ENCODE peak calls at places on chromosome X, in six cellular contexts. One of them, this sample, is unnamed.

GRCh38 chrX:64204252-64204651 is 1.3 kb downstream of the AMER1 start:
- DNase-seq in thoracic aorta: no peak
- DNase-seq in lung: no peak
- DNase-seq in brain microvascular endothelial cell: no peak
- DNase-seq in sigmoid colon: peak
- DNase-seq in breast epithelium: no peak
- DNase-seq in this sample: no peak

GRCh38 chrX:88621278-88621677 is 125.7 kb upstream of the CPXCR1 start:
- DNase-seq in thoracic aorta: no peak
- DNase-seq in lung: no peak
- DNase-seq in brain microvascular endothelial cell: no peak
- DNase-seq in sigmoid colon: no peak
- DNase-seq in breast epithelium: no peak
- DNase-seq in this sample: no peak

GRCh38 chrX:45309096-45309495 is 108.4 kb upstream of the DIPK2B start:
- DNase-seq in brain microvascular endothelial cell: no peak
- DNase-seq in sigmoid colon: no peak
- DNase-seq in thoracic aorta: no peak
- DNase-seq in lung: no peak
- DNase-seq in breast epithelium: no peak
- DNase-seq in this sample: no peak

GRCh38 chrX:45762699-45763647 is 562.3 kb upstream of the DIPK2B start:
- DNase-seq in lung: no peak
- DNase-seq in brain microvascular endothelial cell: no peak
- DNase-seq in sigmoid colon: no peak
- DNase-seq in thoracic aorta: no peak
- DNase-seq in breast epithelium: no peak
- DNase-seq in this sample: no peak

GRCh38 chrX:47927212-47927611 is 76.6 kb downstream of the ZNF182 start:
- DNase-seq in lung: no peak
- DNase-seq in breast epithelium: no peak
- DNase-seq in brain microvascular endothelial cell: no peak
- DNase-seq in thoracic aorta: no peak
- DNase-seq in sigmoid colon: no peak
- DNase-seq in this sample: no peak

GRCh38 chrX:139112432-139112831 is 400.9 kb upstream of the FGF13 start:
- DNase-seq in brain microvascular endothelial cell: no peak
- DNase-seq in thoracic aorta: no peak
- DNase-seq in breast epithelium: no peak
- DNase-seq in sigmoid colon: peak
- DNase-seq in lung: no peak
- DNase-seq in this sample: no peak

GRCh38 chrX:103806862-103807474 is 25.1 kb downstream of the RAB9B start:
- DNase-seq in lung: no peak
- DNase-seq in sigmoid colon: no peak
- DNase-seq in breast epithelium: no peak
- DNase-seq in brain microvascular endothelial cell: no peak
- DNase-seq in thoracic aorta: no peak
- DNase-seq in this sample: no peak

GRCh38 chrX:138874271-138874670 is 162.8 kb upstream of the FGF13 start:
- DNase-seq in breast epithelium: no peak
- DNase-seq in sigmoid colon: no peak
- DNase-seq in brain microvascular endothelial cell: no peak
- DNase-seq in thoracic aorta: no peak
- DNase-seq in lung: no peak
- DNase-seq in this sample: no peak

GRCh38 chrX:15680401-15680800 is 15.8 kb upstream of the CLTRN start:
- DNase-seq in lung: no peak
- DNase-seq in thoracic aorta: no peak
- DNase-seq in breast epithelium: no peak
- DNase-seq in sigmoid colon: no peak
- DNase-seq in brain microvascular endothelial cell: peak
- DNase-seq in this sample: peak

GRCh38 chrX:74178536-74178935 is 125.4 kb upstream of the ZCCHC13 start:
- DNase-seq in lung: no peak
- DNase-seq in breast epithelium: no peak
- DNase-seq in sigmoid colon: no peak
- DNase-seq in thoracic aorta: no peak
- DNase-seq in brain microvascular endothelial cell: no peak
- DNase-seq in this sample: no peak

GRCh38 chrX:28901637-28902036 is 314.4 kb downstream of the IL1RAPL1 start:
- DNase-seq in thoracic aorta: no peak
- DNase-seq in brain microvascular endothelial cell: no peak
- DNase-seq in sigmoid colon: no peak
- DNase-seq in lung: no peak
- DNase-seq in breast epithelium: no peak
- DNase-seq in this sample: no peak

GRCh38 chrX:91331476-91331875 is 103.2 kb upstream of the PABPC5 start:
- DNase-seq in thoracic aorta: no peak
- DNase-seq in lung: no peak
- DNase-seq in sigmoid colon: no peak
- DNase-seq in breast epithelium: no peak
- DNase-seq in brain microvascular endothelial cell: no peak
- DNase-seq in this sample: no peak

GRCh38 chrX:24117288-24117687 is 32.2 kb upstream of the ZFX start:
- DNase-seq in brain microvascular endothelial cell: peak
- DNase-seq in sigmoid colon: peak
- DNase-seq in thoracic aorta: no peak
- DNase-seq in lung: no peak
- DNase-seq in breast epithelium: no peak
- DNase-seq in this sample: peak

GRCh38 chrX:24110049-24110448 is 39.5 kb upstream of the ZFX start:
- DNase-seq in breast epithelium: no peak
- DNase-seq in lung: no peak
- DNase-seq in thoracic aorta: no peak
- DNase-seq in brain microvascular endothelial cell: no peak
- DNase-seq in sigmoid colon: no peak
- DNase-seq in this sample: no peak

DNA sequence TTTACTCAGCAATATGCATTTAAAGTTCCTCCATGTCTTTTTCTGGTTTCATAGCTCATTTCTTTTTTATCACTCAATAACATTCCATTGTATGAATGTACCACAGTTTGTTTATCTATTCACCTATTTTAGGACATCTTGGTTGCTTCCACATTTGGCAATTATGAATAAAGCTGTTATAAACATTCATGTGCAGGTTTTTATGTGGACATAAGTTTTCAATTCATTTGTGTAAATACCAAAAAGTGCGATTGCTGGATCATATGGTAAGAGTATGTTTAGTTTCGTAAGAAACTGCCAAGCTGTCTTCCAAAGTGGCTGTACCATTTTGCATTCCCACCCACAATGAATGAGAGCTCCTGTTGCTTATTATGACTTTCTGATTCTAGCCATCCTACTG is 36.4 kb upstream of the ZFX start:
- DNase-seq in thoracic aorta: no peak
- DNase-seq in sigmoid colon: no peak
- DNase-seq in lung: no peak
- DNase-seq in brain microvascular endothelial cell: no peak
- DNase-seq in breast epithelium: no peak
- DNase-seq in this sample: peak
- H3K4me3 ChIP-seq in thoracic aorta: no peak
- H3K4me3 ChIP-seq in sigmoid colon: no peak
- H3K4me3 ChIP-seq in lung: no peak
- H3K4me3 ChIP-seq in brain microvascular endothelial cell: no peak
- H3K4me3 ChIP-seq in breast epithelium: no peak
- H3K4me3 ChIP-seq in this sample: no peak

GRCh38 chrX:153924149-153924861 is 1.8 kb downstream of the ARHGAP4 start:
- DNase-seq in sigmoid colon: no peak
- DNase-seq in lung: no peak
- DNase-seq in thoracic aorta: no peak
- DNase-seq in breast epithelium: no peak
- DNase-seq in brain microvascular endothelial cell: no peak
- DNase-seq in this sample: peak
- TF ChIP-seq CTCF in sigmoid colon: no peak
- TF ChIP-seq CTCF in lung: no peak
- TF ChIP-seq CTCF in thoracic aorta: no peak
- TF ChIP-seq CTCF in breast epithelium: peak
- TF ChIP-seq CTCF in brain microvascular endothelial cell: peak
- TF ChIP-seq CTCF in this sample: no peak

GRCh38 chrX:10833299-10834169 is 213.1 kb upstream of the MID1 start:
- DNase-seq in thoracic aorta: no peak
- DNase-seq in breast epithelium: peak
- DNase-seq in sigmoid colon: peak
- DNase-seq in lung: peak
- DNase-seq in brain microvascular endothelial cell: no peak
- DNase-seq in this sample: no peak
- H3K4me3 ChIP-seq in thoracic aorta: peak
- H3K4me3 ChIP-seq in breast epithelium: peak
- H3K4me3 ChIP-seq in sigmoid colon: peak
- H3K4me3 ChIP-seq in lung: no peak
- H3K4me3 ChIP-seq in brain microvascular endothelial cell: no peak
- H3K4me3 ChIP-seq in this sample: peak

DNA sequence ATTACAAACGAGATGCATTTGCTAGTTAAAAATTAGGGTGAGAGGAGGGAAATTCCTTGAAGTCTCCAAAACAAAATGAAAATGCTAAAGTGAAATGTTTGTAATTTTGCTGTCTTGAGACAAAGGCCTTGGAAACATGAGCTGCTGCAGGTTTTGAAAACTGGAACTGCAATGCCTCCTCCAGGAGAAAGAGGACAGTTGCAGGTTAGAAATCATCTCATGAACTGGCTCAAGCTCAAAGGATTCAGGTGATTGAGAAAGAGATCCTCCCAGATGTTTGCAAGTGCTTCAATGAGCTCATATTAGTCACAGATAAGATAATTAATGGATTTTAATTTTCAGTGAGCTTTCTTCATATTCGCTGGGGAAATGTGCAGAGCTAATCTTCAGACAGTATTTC is 32.4 kb downstream of the SMPX start:
- DNase-seq in thoracic aorta: no peak
- DNase-seq in brain microvascular endothelial cell: no peak
- DNase-seq in breast epithelium: no peak
- DNase-seq in sigmoid colon: no peak
- DNase-seq in lung: no peak
- DNase-seq in this sample: peak
- TF ChIP-seq CTCF in thoracic aorta: no peak
- TF ChIP-seq CTCF in brain microvascular endothelial cell: peak
- TF ChIP-seq CTCF in breast epithelium: peak
- TF ChIP-seq CTCF in sigmoid colon: no peak
- TF ChIP-seq CTCF in lung: no peak
- TF ChIP-seq CTCF in this sample: peak

DNA sequence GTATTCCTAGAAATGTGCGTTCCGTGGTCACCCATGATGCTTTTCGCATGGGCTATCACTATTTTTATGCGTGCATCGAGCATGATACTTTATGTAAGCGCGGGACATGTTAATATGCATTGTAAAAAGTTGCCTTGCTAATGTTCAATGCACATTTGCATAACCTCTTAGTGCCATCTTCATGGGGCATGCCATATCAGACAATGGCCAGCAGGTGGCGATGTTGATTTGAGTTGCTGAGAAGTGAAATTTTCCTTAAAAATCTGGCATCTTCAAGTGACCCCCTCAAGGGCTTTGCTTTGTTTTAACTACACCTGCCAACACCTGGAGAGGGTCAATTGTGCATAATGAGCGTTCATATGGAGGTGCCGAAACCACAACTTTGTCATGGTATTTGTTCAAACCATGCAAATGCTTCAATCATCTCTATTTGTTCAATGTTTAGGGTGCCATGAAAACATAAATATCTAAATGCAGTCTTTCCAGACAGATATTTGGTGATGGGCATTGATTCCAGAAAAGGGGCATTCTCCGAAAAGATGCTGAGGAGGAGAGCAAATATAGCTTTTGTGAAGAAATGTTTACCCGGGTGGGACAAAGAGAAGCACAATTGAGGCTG is 833.9 kb upstream of the PRKX start:
- DNase-seq in brain microvascular endothelial cell: peak
- DNase-seq in lung: peak
- DNase-seq in thoracic aorta: no peak
- DNase-seq in sigmoid colon: no peak
- DNase-seq in breast epithelium: no peak
- DNase-seq in this sample: peak
- H3K4me3 ChIP-seq in brain microvascular endothelial cell: no peak
- H3K4me3 ChIP-seq in lung: no peak
- H3K4me3 ChIP-seq in thoracic aorta: no peak
- H3K4me3 ChIP-seq in sigmoid colon: no peak
- H3K4me3 ChIP-seq in breast epithelium: no peak
- H3K4me3 ChIP-seq in this sample: no peak

GRCh38 chrX:129772796-129773431 is 6.8 kb upstream of the SASH3 start:
- DNase-seq in thoracic aorta: no peak
- DNase-seq in lung: peak
- DNase-seq in breast epithelium: peak
- DNase-seq in brain microvascular endothelial cell: no peak
- DNase-seq in sigmoid colon: peak
- DNase-seq in this sample: no peak
- TF ChIP-seq CTCF in thoracic aorta: no peak
- TF ChIP-seq CTCF in lung: no peak
- TF ChIP-seq CTCF in breast epithelium: no peak
- TF ChIP-seq CTCF in brain microvascular endothelial cell: no peak
- TF ChIP-seq CTCF in sigmoid colon: no peak
- TF ChIP-seq CTCF in this sample: no peak

GRCh38 chrX:147890766-147891165 is 21.0 kb upstream of the FMR1 start:
- DNase-seq in thoracic aorta: no peak
- DNase-seq in lung: no peak
- DNase-seq in brain microvascular endothelial cell: no peak
- DNase-seq in sigmoid colon: no peak
- DNase-seq in breast epithelium: no peak
- DNase-seq in this sample: no peak

GRCh38 chrX:147897117-147897516 is 14.6 kb upstream of the FMR1 start:
- DNase-seq in breast epithelium: no peak
- DNase-seq in sigmoid colon: no peak
- DNase-seq in lung: no peak
- DNase-seq in brain microvascular endothelial cell: no peak
- DNase-seq in thoracic aorta: no peak
- DNase-seq in this sample: no peak

GRCh38 chrX:147898951-147899350 is 12.8 kb upstream of the FMR1 start:
- DNase-seq in lung: no peak
- DNase-seq in thoracic aorta: no peak
- DNase-seq in breast epithelium: no peak
- DNase-seq in sigmoid colon: no peak
- DNase-seq in brain microvascular endothelial cell: no peak
- DNase-seq in this sample: no peak

GRCh38 chrX:147891886-147892285 is 19.8 kb upstream of the FMR1 start:
- DNase-seq in sigmoid colon: no peak
- DNase-seq in thoracic aorta: no peak
- DNase-seq in breast epithelium: no peak
- DNase-seq in brain microvascular endothelial cell: no peak
- DNase-seq in lung: no peak
- DNase-seq in this sample: no peak

GRCh38 chrX:147894332-147894870 is 17.3 kb upstream of the FMR1 start:
- DNase-seq in lung: no peak
- DNase-seq in sigmoid colon: no peak
- DNase-seq in brain microvascular endothelial cell: no peak
- DNase-seq in breast epithelium: no peak
- DNase-seq in thoracic aorta: no peak
- DNase-seq in this sample: no peak
- H3K4me3 ChIP-seq in lung: no peak
- H3K4me3 ChIP-seq in sigmoid colon: no peak
- H3K4me3 ChIP-seq in brain microvascular endothelial cell: no peak
- H3K4me3 ChIP-seq in breast epithelium: no peak
- H3K4me3 ChIP-seq in thoracic aorta: no peak
- H3K4me3 ChIP-seq in this sample: no peak

This sample was measured in foreskin fibroblast.